ENCODE peak calls at places on chromosome 1, in nine cellular contexts. B, H, U, J, A, R, Y, F and Z are unnamed samples.

GRCh38 chr1:42784946-42785693 is at the start of gene TMEM269:
- DNase-seq in B (peak), H (no peak), U (peak), J (peak), A (peak), R (no peak), Y (peak), F (peak), Z (no peak)

GRCh38 chr1:31241321-31241720 is 1.6 kb upstream of the NKAIN1 start:
- DNase-seq in B (no peak), H (no peak), U (no peak), J (no peak), A (no peak), R (no peak), Y (no peak), F (no peak), Z (no peak)

GRCh38 chr1:92210701-92211100 is 7.0 kb upstream of the C1orf146 start:
- DNase-seq in B (no peak), H (no peak), U (no peak), J (no peak), A (no peak), R (no peak), Y (peak), F (no peak), Z (no peak)

GRCh38 chr1:160169553-160170399 is 18.4 kb downstream of the ATP1A4 start:
- DNase-seq in B (no peak), H (no peak), U (no peak), J (no peak), A (no peak), R (no peak), Y (no peak), F (no peak), Z (no peak)

GRCh38 chr1:55374801-55375616 is 159.8 kb upstream of the USP24 start:
- DNase-seq in B (peak), H (no peak), U (no peak), J (no peak), A (no peak), R (peak), Y (peak), F (no peak), Z (no peak)

GRCh38 chr1:16163882-16164820 is 8.3 kb upstream of the EPHA2 start:
- DNase-seq in B (no peak), H (peak), U (no peak), J (no peak), A (no peak), R (peak), Y (peak), F (no peak), Z (peak)

GRCh38 chr1:9626201-9626608 is 25.3 kb upstream of the PIK3CD start:
- DNase-seq in B (no peak), H (no peak), U (peak), J (no peak), A (no peak), R (no peak), Y (no peak), F (no peak), Z (no peak)

GRCh38 chr1:239126881-239127280 is 259.5 kb upstream of the CHRM3 start:
- DNase-seq in B (peak), H (no peak), U (no peak), J (no peak), A (no peak), R (no peak), Y (peak), F (no peak), Z (no peak)